ENCODE peak calls at places on chromosomes 5 and 9, in six cellular contexts. One of them, this sample, is unnamed.

GRCh38 chr5:143837306-143837848 is 25.4 kb downstream of the HMHB1 start:
- DNase-seq in IMR-90: peak
- DNase-seq in trophoblast cell: no peak
- DNase-seq in H1: no peak
- DNase-seq in neuronal stem cell: no peak
- DNase-seq in H9: no peak
- DNase-seq in this sample: peak

GRCh38 chr9:93950619-93951601 is 4.2 kb downstream of the BARX1 start:
- DNase-seq in trophoblast cell: no peak
- DNase-seq in IMR-90: no peak
- DNase-seq in neuronal stem cell: no peak
- DNase-seq in H1: no peak
- DNase-seq in H9: peak
- DNase-seq in this sample: peak

GRCh38 chr9:69815313-69815712 is 5.3 kb upstream of the CFAP95 start:
- DNase-seq in H1: no peak
- DNase-seq in H9: no peak
- DNase-seq in neuronal stem cell: no peak
- DNase-seq in trophoblast cell: no peak
- DNase-seq in IMR-90: no peak
- DNase-seq in this sample: no peak

GRCh38 chr9:96654450-96655197 is 493 bp downstream of the PRXL2C start:
- DNase-seq in neuronal stem cell: peak
- DNase-seq in IMR-90: peak
- DNase-seq in H9: peak
- DNase-seq in H1: no peak
- DNase-seq in trophoblast cell: peak
- DNase-seq in this sample: peak

GRCh38 chr9:128689293-128689770 is 310 bp downstream of the SET start:
- DNase-seq in trophoblast cell: no peak
- DNase-seq in H9: peak
- DNase-seq in H1: no peak
- DNase-seq in neuronal stem cell: no peak
- DNase-seq in IMR-90: no peak
- DNase-seq in this sample: peak

GRCh38 chr5:17282283-17283120 is 65.1 kb downstream of the BASP1 start:
- DNase-seq in trophoblast cell: no peak
- DNase-seq in neuronal stem cell: no peak
- DNase-seq in H9: peak
- DNase-seq in IMR-90: no peak
- DNase-seq in H1: no peak
- DNase-seq in this sample: no peak

GRCh38 chr9:136578915-136579637 is 33.2 kb upstream of the NOTCH1 start:
- DNase-seq in H9: peak
- DNase-seq in IMR-90: no peak
- DNase-seq in H1: no peak
- DNase-seq in trophoblast cell: no peak
- DNase-seq in neuronal stem cell: no peak
- DNase-seq in this sample: no peak

GRCh38 chr5:160165137-160166068 is 46.2 kb upstream of the PWWP2A start:
- DNase-seq in H9: peak
- DNase-seq in H1: no peak
- DNase-seq in neuronal stem cell: peak
- DNase-seq in IMR-90: peak
- DNase-seq in trophoblast cell: no peak
- DNase-seq in this sample: peak

GRCh38 chr9:130426883-130427282 is 17.9 kb upstream of the ASS1 start:
- DNase-seq in trophoblast cell: no peak
- DNase-seq in H9: peak
- DNase-seq in neuronal stem cell: no peak
- DNase-seq in H1: no peak
- DNase-seq in IMR-90: peak
- DNase-seq in this sample: peak

GRCh38 chr9:4324513-4324912 is 24.6 kb upstream of the GLIS3 start:
- DNase-seq in neuronal stem cell: no peak
- DNase-seq in trophoblast cell: no peak
- DNase-seq in H1: no peak
- DNase-seq in IMR-90: peak
- DNase-seq in H9: no peak
- DNase-seq in this sample: peak

GRCh38 chr5:103444333-103445038 is 118.1 kb downstream of the NUDT12 start:
- DNase-seq in H9: no peak
- DNase-seq in trophoblast cell: peak
- DNase-seq in H1: no peak
- DNase-seq in IMR-90: no peak
- DNase-seq in neuronal stem cell: no peak
- DNase-seq in this sample: no peak

GRCh38 chr9:109098221-109098959 is 21.4 kb downstream of the TMEM245 start:
- DNase-seq in trophoblast cell: no peak
- DNase-seq in H9: no peak
- DNase-seq in IMR-90: peak
- DNase-seq in H1: no peak
- DNase-seq in neuronal stem cell: peak
- DNase-seq in this sample: peak

GRCh38 chr9:135939351-135940265 is 21.6 kb downstream of the UBAC1 start:
- DNase-seq in H1: no peak
- DNase-seq in trophoblast cell: no peak
- DNase-seq in H9: no peak
- DNase-seq in IMR-90: no peak
- DNase-seq in neuronal stem cell: no peak
- DNase-seq in this sample: no peak

GRCh38 chr9:112527959-112528358 is 41.3 kb downstream of the KIAA1958 start:
- DNase-seq in H9: no peak
- DNase-seq in IMR-90: no peak
- DNase-seq in H1: no peak
- DNase-seq in trophoblast cell: no peak
- DNase-seq in neuronal stem cell: no peak
- DNase-seq in this sample: no peak
- H4K91ac ChIP-seq in H9: no peak
- H4K91ac ChIP-seq in IMR-90: no peak
- H4K91ac ChIP-seq in H1: no peak
- H4K91ac ChIP-seq in trophoblast cell: no peak
- H4K91ac ChIP-seq in neuronal stem cell: no peak
- H4K91ac ChIP-seq in this sample: no peak

GRCh38 chr5:76526950-76527349 is 96.3 kb downstream of the F2RL2 start:
- DNase-seq in H1: no peak
- DNase-seq in neuronal stem cell: no peak
- DNase-seq in trophoblast cell: no peak
- DNase-seq in H9: no peak
- DNase-seq in IMR-90: no peak
- DNase-seq in this sample: no peak
- H3K14ac ChIP-seq in H1: no peak
- H3K14ac ChIP-seq in neuronal stem cell: no peak
- H3K14ac ChIP-seq in trophoblast cell: peak
- H3K14ac ChIP-seq in H9: no peak
- H3K14ac ChIP-seq in IMR-90: no peak
- H3K14ac ChIP-seq in this sample: no peak

DNA sequence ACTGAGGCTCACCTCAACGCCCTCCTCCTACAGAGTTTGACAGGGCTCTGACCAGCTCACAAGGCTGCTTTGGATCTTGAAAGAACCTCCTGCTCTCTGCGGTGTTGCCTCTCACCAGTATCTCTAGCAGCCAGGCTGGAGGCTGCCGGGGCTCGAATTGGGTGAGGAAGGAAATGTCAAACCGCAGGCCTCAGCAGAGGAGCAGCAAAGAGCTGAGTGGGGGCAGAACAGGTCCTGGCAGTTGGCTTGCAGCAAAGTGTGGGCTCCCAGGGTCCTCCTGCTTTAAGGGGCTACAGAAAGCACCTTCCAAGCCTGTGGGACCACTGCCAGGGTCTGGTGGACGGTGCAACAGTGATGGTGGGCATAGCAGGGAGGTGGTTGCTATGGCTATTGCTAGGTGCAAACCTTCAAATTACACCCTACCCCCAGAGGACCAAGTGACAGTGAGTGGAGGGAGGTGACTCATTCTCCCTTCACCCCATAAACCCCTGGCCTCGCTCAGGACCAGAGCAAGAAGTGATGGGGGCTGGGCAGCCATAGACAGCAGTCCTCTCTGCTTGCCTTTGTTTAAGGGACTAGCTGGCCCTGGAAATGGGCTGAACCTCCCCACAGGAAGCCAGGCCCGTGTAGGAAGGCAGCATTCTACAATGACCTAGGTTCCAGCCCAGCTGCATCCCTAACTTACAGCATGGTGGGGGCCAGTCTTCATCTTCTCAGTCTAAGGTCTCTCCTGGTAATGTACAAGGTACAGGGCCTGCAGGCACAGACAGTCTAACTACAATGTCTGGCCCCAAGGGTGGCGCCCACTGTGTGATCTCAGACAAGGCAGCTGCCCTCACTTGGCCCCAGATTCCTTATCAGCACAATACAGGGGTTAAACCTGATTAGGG is 18.7 kb downstream of the LCP2 start:
- DNase-seq in H1: no peak
- DNase-seq in trophoblast cell: no peak
- DNase-seq in IMR-90: no peak
- DNase-seq in neuronal stem cell: no peak
- DNase-seq in H9: peak
- DNase-seq in this sample: no peak
- H4K91ac ChIP-seq in H1: peak
- H4K91ac ChIP-seq in trophoblast cell: peak
- H4K91ac ChIP-seq in IMR-90: no peak
- H4K91ac ChIP-seq in neuronal stem cell: no peak
- H4K91ac ChIP-seq in H9: no peak
- H4K91ac ChIP-seq in this sample: no peak

DNA sequence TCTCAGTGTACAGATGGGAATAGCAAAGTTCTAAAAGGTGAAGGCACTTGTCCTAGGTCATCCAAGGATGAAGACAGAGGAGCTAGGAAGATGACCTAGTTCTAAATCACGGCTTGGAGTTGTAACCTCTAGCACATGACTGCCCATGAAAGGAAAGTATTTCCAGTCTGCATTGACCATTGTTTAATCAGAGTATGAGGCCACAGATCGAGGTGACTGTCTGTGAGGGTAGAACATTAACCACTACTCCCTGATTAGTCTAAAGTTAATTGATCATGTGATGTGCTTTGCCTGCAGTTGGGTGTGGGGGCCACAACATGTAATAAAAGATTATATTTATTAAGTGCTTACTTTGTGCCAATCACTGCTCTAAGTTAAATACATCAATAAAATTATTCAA is 732 bp upstream of the TNFSF15 start:
- DNase-seq in neuronal stem cell: no peak
- DNase-seq in H1: no peak
- DNase-seq in trophoblast cell: no peak
- DNase-seq in IMR-90: no peak
- DNase-seq in H9: no peak
- DNase-seq in this sample: no peak
- H3K14ac ChIP-seq in neuronal stem cell: no peak
- H3K14ac ChIP-seq in H1: no peak
- H3K14ac ChIP-seq in trophoblast cell: no peak
- H3K14ac ChIP-seq in IMR-90: no peak
- H3K14ac ChIP-seq in H9: no peak
- H3K14ac ChIP-seq in this sample: no peak

DNA sequence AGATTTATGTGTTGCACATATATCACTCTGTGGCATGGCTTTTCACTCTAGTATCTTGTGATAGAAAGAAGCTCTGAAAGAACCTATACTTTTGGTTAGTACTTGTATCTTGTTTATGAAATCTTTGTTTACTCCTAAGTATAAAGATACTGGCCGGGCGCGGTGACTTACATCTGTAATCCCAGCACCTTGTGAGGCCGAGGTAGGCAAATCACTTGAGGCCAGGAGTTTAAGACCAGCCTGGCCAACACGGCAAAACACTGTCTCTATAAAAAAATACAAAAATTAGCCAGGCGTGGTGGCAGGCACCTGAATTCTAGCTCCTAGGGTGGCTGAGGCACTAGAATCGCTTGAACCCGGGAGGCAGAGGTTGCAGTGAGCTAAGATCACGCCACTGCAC is 128.7 kb downstream of the FBXO38 start:
- DNase-seq in H1: no peak
- DNase-seq in H9: no peak
- DNase-seq in trophoblast cell: no peak
- DNase-seq in IMR-90: no peak
- DNase-seq in neuronal stem cell: no peak
- DNase-seq in this sample: no peak
- H4K91ac ChIP-seq in H1: no peak
- H4K91ac ChIP-seq in H9: no peak
- H4K91ac ChIP-seq in trophoblast cell: no peak
- H4K91ac ChIP-seq in IMR-90: no peak
- H4K91ac ChIP-seq in neuronal stem cell: no peak
- H4K91ac ChIP-seq in this sample: no peak

DNA sequence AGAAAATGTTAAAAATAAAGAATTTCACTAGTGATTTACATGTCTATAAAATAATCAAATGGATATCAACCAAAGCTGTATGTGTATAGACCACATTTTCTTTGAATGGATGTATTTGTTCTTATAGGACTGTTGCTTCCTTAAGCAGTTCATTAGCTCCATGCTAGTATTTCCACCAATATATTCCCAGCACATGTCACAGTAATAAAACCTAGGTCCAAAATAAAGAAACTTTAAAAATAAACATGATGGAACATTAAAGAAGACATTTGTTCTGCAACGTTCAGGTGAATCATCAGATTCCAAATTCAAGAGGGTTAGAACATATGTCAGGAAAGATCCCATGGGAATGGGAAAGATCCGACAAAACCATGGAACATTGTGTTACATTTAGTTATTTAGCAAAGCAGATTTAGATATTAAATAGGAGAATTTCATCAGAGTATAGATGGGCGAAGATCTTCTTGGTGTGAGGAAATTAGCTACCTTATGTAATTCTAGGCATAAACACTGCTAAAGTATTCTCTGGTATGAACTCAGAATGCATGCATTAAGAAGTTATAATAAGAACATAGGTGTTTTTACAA is 490.7 kb downstream of the CDH18 start:
- DNase-seq in trophoblast cell: no peak
- DNase-seq in H1: no peak
- DNase-seq in IMR-90: no peak
- DNase-seq in H9: no peak
- DNase-seq in neuronal stem cell: no peak
- DNase-seq in this sample: no peak
- H3K14ac ChIP-seq in trophoblast cell: no peak
- H3K14ac ChIP-seq in H1: no peak
- H3K14ac ChIP-seq in IMR-90: no peak
- H3K14ac ChIP-seq in H9: no peak
- H3K14ac ChIP-seq in neuronal stem cell: no peak
- H3K14ac ChIP-seq in this sample: no peak

GRCh38 chr5:94391996-94392395 is 226.4 kb downstream of the KIAA0825 start:
- DNase-seq in H9: no peak
- DNase-seq in trophoblast cell: no peak
- DNase-seq in H1: no peak
- DNase-seq in neuronal stem cell: no peak
- DNase-seq in IMR-90: no peak
- DNase-seq in this sample: no peak
- H4K91ac ChIP-seq in H9: no peak
- H4K91ac ChIP-seq in trophoblast cell: no peak
- H4K91ac ChIP-seq in H1: no peak
- H4K91ac ChIP-seq in neuronal stem cell: no peak
- H4K91ac ChIP-seq in IMR-90: no peak
- H4K91ac ChIP-seq in this sample: no peak

GRCh38 chr9:76159288-76159926 is 234.8 kb downstream of the RFK start:
- DNase-seq in IMR-90: no peak
- DNase-seq in H9: no peak
- DNase-seq in neuronal stem cell: no peak
- DNase-seq in H1: no peak
- DNase-seq in trophoblast cell: no peak
- DNase-seq in this sample: no peak
- H3K14ac ChIP-seq in IMR-90: no peak
- H3K14ac ChIP-seq in H9: no peak
- H3K14ac ChIP-seq in neuronal stem cell: no peak
- H3K14ac ChIP-seq in H1: no peak
- H3K14ac ChIP-seq in trophoblast cell: no peak
- H3K14ac ChIP-seq in this sample: no peak

This sample was measured in mesenchymal stem cell.